ENCODE peak calls at places on chromosomes 6 and 20, in seven cellular contexts. Q is small intestine, B is SJSA1, G is GM23248, P is astrocyte, A is mammary epithelial cell, E is hepatocyte. F is an unnamed sample. For H3K4me1 and H3K9me3, the result is how much of the 10 kb centered on the place peaks cover.

GRCh38 chr20:16533493-16533892 is 39.8 kb downstream of the KIF16B start:
- DNase-seq in Q (no peak), B (no peak), G (no peak), P (no peak), A (no peak), E (no peak), F (no peak)

GRCh38 chr6:28772480-28773381 is 151.1 kb downstream of the TRIM27 start:
- DNase-seq in Q (no peak), B (no peak), G (peak), P (no peak), A (no peak), E (no peak), F (no peak)

GRCh38 chr6:105779113-105779512 is 307.0 kb upstream of the PRDM1 start:
- DNase-seq in Q (no peak), B (no peak), G (no peak), P (no peak), A (no peak), E (no peak), F (no peak)

GRCh38 chr6:29142349-29142748 is 28.4 kb upstream of the OR2J2 start:
- DNase-seq in Q (no peak), B (no peak), G (no peak), P (no peak), A (no peak), E (no peak), F (no peak)

GRCh38 chr6:35468181-35468979 is at the start of gene RPL10A:
- DNase-seq in Q (peak), B (peak), G (peak), P (peak), A (peak), E (peak), F (peak)

GRCh38 chr6:157513619-157514485 is 132.9 kb downstream of the ZDHHC14 start:
- DNase-seq in Q (no peak), B (no peak), G (no peak), P (no peak), A (no peak), E (no peak), F (no peak)

GRCh38 chr20:63138855-63139341 is 77.0 kb downstream of the YTHDF1 start:
- DNase-seq in Q (no peak), B (no peak), G (no peak), P (peak), A (peak), E (no peak), F (no peak)

GRCh38 chr6:138331444-138331843 is 46.3 kb upstream of the SMIM28 start:
- DNase-seq in Q (no peak), B (no peak), G (no peak), P (no peak), A (no peak), E (no peak), F (no peak)

GRCh38 chr20:53582574-53583351 is 10.9 kb downstream of the ZNF217 start:
- DNase-seq in Q (peak), B (peak), G (peak), P (peak), A (peak), E (peak), F (peak)

GRCh38 chr6:70520575-70520974 is 46.2 kb upstream of the SDHAF4 start:
- DNase-seq in Q (no peak), B (no peak), G (peak), P (no peak), A (no peak), E (peak), F (peak)

GRCh38 chr6:74170118-74170517 is 474.1 kb downstream of the CD109 start:
- DNase-seq in Q (no peak), B (no peak), G (peak), P (peak), A (peak), E (no peak), F (no peak)

GRCh38 chr6:166318227-166318626 is 10.0 kb upstream of the PRR18 start:
- DNase-seq in Q (no peak), B (no peak), G (no peak), P (no peak), A (no peak), E (no peak), F (no peak)

GRCh38 chr6:28587011-28587745 is 61.5 kb downstream of the GPX5 start:
- DNase-seq in Q (peak), B (peak), G (peak), P (peak), A (peak), E (peak), F (peak)

GRCh38 chr6:36171573-36171972 is 25.0 kb upstream of the BRPF3 start:
- DNase-seq in Q (no peak), B (no peak), G (no peak), P (no peak), A (no peak), E (no peak), F (no peak)

GRCh38 chr6:73264446-73264845 is 1.4 kb upstream of the KHDC1 start:
- DNase-seq in Q (no peak), B (no peak), G (no peak), P (no peak), A (peak), E (peak), F (no peak)

GRCh38 chr6:5499644-5500306 is 238.5 kb downstream of the FARS2 start:
- DNase-seq in Q (no peak), B (peak), G (peak), P (peak), A (peak), E (no peak), F (no peak)

GRCh38 chr6:4338884-4339283 is 203.5 kb upstream of the ECI2 start:
- DNase-seq in Q (no peak), B (no peak), G (no peak), P (no peak), A (no peak), E (no peak), F (no peak)

GRCh38 chr6:3322366-3322890 is 63.7 kb downstream of the PSMG4 start:
- DNase-seq in Q (no peak), B (no peak), G (no peak), P (no peak), A (no peak), E (no peak), F (no peak)

GRCh38 chr6:42295181-42295580 is 77.5 kb upstream of the MRPS10 start:
- DNase-seq in Q (no peak), B (no peak), G (peak), P (no peak), A (no peak), E (no peak), F (no peak)

GRCh38 chr6:154479388-154480143 is 30.9 kb downstream of the CNKSR3 start:
- DNase-seq in Q (no peak), B (peak), G (peak), P (peak), A (no peak), E (no peak), F (no peak)

GRCh38 chr6:56902551-56903464 is 52.1 kb upstream of the BEND6 start:
- DNase-seq in Q (peak), B (peak), G (peak), P (peak), A (peak), E (peak), F (peak)

GRCh38 chr20:44819936-44820335 is 9.6 kb upstream of the RIMS4 start:
- DNase-seq in Q (no peak), B (no peak), G (no peak), P (no peak), A (no peak), E (no peak), F (no peak)

GRCh38 chr6:13760948-13761347 is 49.3 kb upstream of the RANBP9 start:
- DNase-seq in Q (no peak), B (no peak), G (peak), P (peak), A (peak), E (no peak), F (no peak)

GRCh38 chr6:44730771-44731391 is 343.4 kb downstream of the CDC5L start:
- DNase-seq in Q (no peak), B (peak), G (no peak), P (peak), A (no peak), E (peak), F (no peak)

GRCh38 chr6:124770784-124771183 is 191.5 kb upstream of the RNF217 start:
- DNase-seq in Q (no peak), B (no peak), G (no peak), P (no peak), A (no peak), E (no peak), F (no peak)

GRCh38 chr6:25732468-25733198 is 21.9 kb upstream of the SLC17A4 start:
- DNase-seq in Q (no peak), B (no peak), G (no peak), P (no peak), A (no peak), E (no peak), F (no peak)

GRCh38 chr6:13113956-13114593 is 214.3 kb downstream of the TBC1D7 start:
- DNase-seq in Q (no peak), B (no peak), G (no peak), P (no peak), A (no peak), E (no peak), F (no peak)

GRCh38 chr6:8819446-8819845 is 384.1 kb upstream of the SLC35B3 start:
- DNase-seq in Q (no peak), B (no peak), G (no peak), P (no peak), A (peak), E (no peak), F (no peak)

GRCh38 chr6:8825726-8826125 is 390.4 kb upstream of the SLC35B3 start:
- DNase-seq in Q (no peak), B (peak), G (no peak), P (no peak), A (no peak), E (no peak), F (no peak)

GRCh38 chr6:8820313-8820712 is 385.0 kb upstream of the SLC35B3 start:
- DNase-seq in Q (no peak), B (no peak), G (no peak), P (no peak), A (no peak), E (no peak), F (no peak)

GRCh38 chr6:8821921-8822512 is 386.7 kb upstream of the SLC35B3 start:
- DNase-seq in Q (no peak), B (no peak), G (peak), P (no peak), A (peak), E (no peak), F (no peak)
- H3K27ac ChIP-seq in Q (no peak), B (no peak), G (no peak), P (no peak), A (no peak), E (no peak), F (no peak)

DNA sequence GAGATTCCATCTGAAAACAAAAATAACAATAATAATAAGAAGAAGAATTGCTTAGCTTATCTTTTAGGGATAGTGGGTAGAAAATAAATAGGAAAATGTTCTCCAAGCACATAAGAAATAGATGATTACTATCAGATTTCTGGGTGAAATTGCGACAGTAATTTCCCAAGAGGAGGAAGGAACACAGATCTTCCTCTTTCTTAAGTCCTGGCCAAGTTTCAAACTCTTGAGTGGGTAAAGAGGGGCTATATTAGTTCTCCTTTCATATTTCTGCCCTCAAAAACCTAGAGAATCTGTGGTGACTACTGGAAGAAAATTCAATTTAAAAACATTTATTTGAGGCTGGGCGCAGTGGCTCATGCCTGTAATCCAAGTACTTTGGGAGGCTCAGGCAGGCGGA is 63.7 kb downstream of the PHACTR2 start:
- DNase-seq in Q (no peak), B (no peak), G (no peak), P (no peak), A (no peak), E (no peak), F (no peak)
- H3K4me1 ChIP-seq in Q (under half), B (under half), G (under half), P (under half), A (under half), E (under half), F (under half)

GRCh38 chr20:29876911-29877285 is 1380.6 kb upstream of the DEFB115 start:
- DNase-seq in Q (no peak), B (no peak), G (no peak), P (no peak), A (no peak), E (no peak), F (no peak)

GRCh38 chr20:29874476-29875202 is 1382.8 kb upstream of the DEFB115 start:
- DNase-seq in Q (no peak), B (no peak), G (no peak), P (no peak), A (no peak), E (no peak), F (no peak)

GRCh38 chr20:29878777-29879442 is 1378.6 kb upstream of the DEFB115 start:
- DNase-seq in Q (no peak), B (no peak), G (no peak), P (no peak), A (no peak), E (no peak), F (no peak)

GRCh38 chr20:29878281-29878741 is 1379.2 kb upstream of the DEFB115 start:
- DNase-seq in Q (no peak), B (no peak), G (peak), P (no peak), A (no peak), E (no peak), F (no peak)

DNA sequence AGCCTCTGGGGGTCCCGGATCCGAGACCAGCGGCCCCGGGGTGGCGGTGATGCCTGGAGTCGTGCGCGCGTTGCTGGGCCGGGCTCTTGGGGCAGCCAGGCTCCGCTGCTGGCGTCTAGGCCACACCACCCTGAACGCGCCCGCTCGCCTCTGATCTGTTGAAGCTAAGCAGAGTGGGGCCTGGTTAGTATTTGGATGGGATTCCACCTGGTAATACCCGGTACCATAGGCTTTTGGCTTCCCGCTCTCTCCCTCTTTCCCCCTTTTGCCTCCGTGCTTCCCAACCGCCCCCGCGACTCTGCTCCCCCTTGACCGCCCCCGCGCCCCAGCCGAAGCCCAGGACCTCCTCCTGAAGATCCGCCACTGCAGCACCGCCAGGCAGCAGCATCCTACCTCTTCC is 1383.5 kb upstream of the DEFB115 start:
- DNase-seq in Q (no peak), B (no peak), G (peak), P (peak), A (no peak), E (peak), F (no peak)
- H3K9me3 ChIP-seq in Q (under half), B (under half), G (under half), P (under half), A (under half), E (under half), F (under half)

DNA sequence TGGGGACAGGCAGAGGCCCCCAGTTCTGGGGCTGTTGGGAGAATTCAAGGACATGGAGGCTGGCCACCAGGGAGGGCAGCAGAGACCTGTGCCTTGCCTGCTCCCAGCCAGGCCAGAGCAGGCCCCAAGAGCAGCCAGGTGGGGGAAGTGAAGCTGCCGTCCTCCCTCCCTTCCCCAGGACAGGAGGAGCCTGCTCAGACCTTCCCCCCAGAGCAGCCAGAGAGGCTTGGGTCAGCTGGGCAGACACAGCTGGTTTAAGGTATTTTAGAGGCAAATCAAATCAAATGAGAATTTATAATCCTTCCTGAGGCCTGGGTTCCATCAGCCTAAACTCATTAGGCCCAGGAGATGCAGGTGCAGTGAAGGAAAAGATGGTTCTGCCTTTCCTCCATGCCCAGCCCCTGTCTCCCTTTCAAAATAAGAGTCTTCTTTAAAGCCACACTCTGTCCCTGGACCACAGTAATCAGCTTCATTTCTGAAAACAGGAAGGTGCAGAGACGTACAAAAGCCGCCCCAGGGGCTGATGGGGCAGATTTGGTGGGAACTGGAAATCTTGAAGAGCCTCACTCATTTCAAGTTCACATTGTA is 21.7 kb downstream of the BMP7 start:
- DNase-seq in Q (no peak), B (no peak), G (no peak), P (no peak), A (no peak), E (no peak), F (no peak)
- H3K27ac ChIP-seq in Q (no peak), B (no peak), G (no peak), P (no peak), A (no peak), E (no peak), F (no peak)

F was measured in CD4-positive, alpha-beta memory T cell.